ENCODE peak calls at places on chromosome 4, in nine cellular contexts. N is PC-3, L is MG63, R is mammary epithelial cell, I is foreskin fibroblast, X is bronchial epithelial cell, U is aorta, J is cardiac muscle cell, C is neural progenitor cell. W is an unnamed sample.

GRCh38 chr4:6663596-6664393 is 23.3 kb downstream of the MRFAP1 start:
- DNase-seq in N (no peak), L (no peak), R (no peak), I (peak), X (no peak), U (no peak), J (no peak), C (no peak), W (no peak)

GRCh38 chr4:93870876-93871458 is 42.4 kb downstream of the ATOH1 start:
- DNase-seq in N (no peak), L (no peak), R (no peak), I (no peak), X (no peak), U (no peak), J (no peak), C (no peak), W (no peak)

GRCh38 chr4:139018971-139019758 is 3.6 kb downstream of the NOCT start:
- DNase-seq in N (no peak), L (no peak), R (no peak), I (peak), X (no peak), U (no peak), J (no peak), C (no peak), W (no peak)

GRCh38 chr4:186724048-186724860 is 598 bp upstream of the FAT1 start:
- DNase-seq in N (peak), L (peak), R (peak), I (peak), X (no peak), U (peak), J (peak), C (peak), W (no peak)

GRCh38 chr4:48742412-48742811 is 37.7 kb downstream of the FRYL start:
- DNase-seq in N (no peak), L (no peak), R (peak), I (peak), X (peak), U (no peak), J (no peak), C (no peak), W (no peak)

GRCh38 chr4:33255507-33255906 is 2535.3 kb downstream of the PCDH7 start:
- DNase-seq in N (no peak), L (no peak), R (no peak), I (no peak), X (no peak), U (no peak), J (no peak), C (no peak), W (no peak)

GRCh38 chr4:170979736-170980135 is 833.5 kb upstream of the GALNTL6 start:
- DNase-seq in N (no peak), L (peak), R (peak), I (no peak), X (no peak), U (peak), J (no peak), C (no peak), W (no peak)

GRCh38 chr4:90127223-90127705 is at the start of gene CCSER1:
- DNase-seq in N (peak), L (peak), R (peak), I (peak), X (peak), U (peak), J (peak), C (peak), W (peak)

GRCh38 chr4:99790796-99791617 is 25.6 kb upstream of the DAPP1 start:
- DNase-seq in N (peak), L (no peak), R (peak), I (peak), X (peak), U (no peak), J (no peak), C (no peak), W (no peak)

GRCh38 chr4:3868146-3868840 is 102.1 kb downstream of the ADRA2C start:
- DNase-seq in N (peak), L (no peak), R (no peak), I (peak), X (no peak), U (no peak), J (no peak), C (peak), W (no peak)

GRCh38 chr4:176259330-176260090 is 9.5 kb downstream of the ASB5 start:
- DNase-seq in N (peak), L (peak), R (peak), I (peak), X (peak), U (no peak), J (peak), C (no peak), W (no peak)

GRCh38 chr4:11496313-11496956 is 67.7 kb upstream of the HS3ST1 start:
- DNase-seq in N (peak), L (no peak), R (peak), I (no peak), X (peak), U (no peak), J (no peak), C (peak), W (no peak)

GRCh38 chr4:113145519-113146291 is 96.3 kb downstream of the ANK2 start:
- DNase-seq in N (no peak), L (no peak), R (no peak), I (no peak), X (no peak), U (no peak), J (no peak), C (peak), W (no peak)

GRCh38 chr4:107988763-107989035 is 990 bp upstream of the HADH start:
- DNase-seq in N (no peak), L (no peak), R (no peak), I (no peak), X (peak), U (no peak), J (no peak), C (no peak), W (no peak)

GRCh38 chr4:136392576-136392975 is 1139.7 kb downstream of the PCDH18 start:
- DNase-seq in N (peak), L (no peak), R (no peak), I (peak), X (peak), U (no peak), J (no peak), C (no peak), W (no peak)

GRCh38 chr4:122921971-122922876 is at the start of gene NUDT6:
- DNase-seq in N (peak), L (peak), R (peak), I (peak), X (peak), U (peak), J (peak), C (peak), W (no peak)

GRCh38 chr4:2247128-2248043 is 5.5 kb upstream of the HAUS3 start:
- DNase-seq in N (no peak), L (no peak), R (no peak), I (no peak), X (no peak), U (peak), J (no peak), C (no peak), W (no peak)

GRCh38 chr4:40475609-40476008 is 140.5 kb downstream of the CHRNA9 start:
- DNase-seq in N (no peak), L (no peak), R (no peak), I (no peak), X (no peak), U (no peak), J (no peak), C (peak), W (no peak)

GRCh38 chr4:15667006-15667405 is 11.8 kb upstream of the FBXL5 start:
- DNase-seq in N (no peak), L (no peak), R (no peak), I (no peak), X (no peak), U (no peak), J (no peak), C (no peak), W (no peak)

GRCh38 chr4:69977582-69977981 is 12.1 kb upstream of the CSN2 start:
- DNase-seq in N (no peak), L (peak), R (no peak), I (no peak), X (no peak), U (no peak), J (peak), C (no peak), W (no peak)

GRCh38 chr4:184815046-184815877 is 10.5 kb downstream of the ACSL1 start:
- DNase-seq in N (peak), L (peak), R (peak), I (peak), X (peak), U (peak), J (peak), C (peak), W (no peak)

GRCh38 chr4:119873794-119874325 is 192.8 kb downstream of the MAD2L1 start:
- DNase-seq in N (no peak), L (no peak), R (no peak), I (no peak), X (no peak), U (no peak), J (no peak), C (no peak), W (no peak)

GRCh38 chr4:25271866-25272265 is 38.0 kb downstream of the PI4K2B start:
- DNase-seq in N (no peak), L (no peak), R (no peak), I (no peak), X (no peak), U (no peak), J (peak), C (no peak), W (no peak)

GRCh38 chr4:41432889-41433288 is 105.1 kb upstream of the LIMCH1 start:
- DNase-seq in N (no peak), L (no peak), R (peak), I (peak), X (peak), U (no peak), J (peak), C (peak), W (no peak)

GRCh38 chr4:56049428-56050212 is 100.9 kb downstream of the CEP135 start:
- DNase-seq in N (peak), L (peak), R (peak), I (peak), X (peak), U (peak), J (peak), C (peak), W (no peak)

GRCh38 chr4:143489116-143489515 is 24.4 kb upstream of the SMARCA5 start:
- DNase-seq in N (no peak), L (no peak), R (peak), I (peak), X (peak), U (no peak), J (no peak), C (no peak), W (no peak)

DNA sequence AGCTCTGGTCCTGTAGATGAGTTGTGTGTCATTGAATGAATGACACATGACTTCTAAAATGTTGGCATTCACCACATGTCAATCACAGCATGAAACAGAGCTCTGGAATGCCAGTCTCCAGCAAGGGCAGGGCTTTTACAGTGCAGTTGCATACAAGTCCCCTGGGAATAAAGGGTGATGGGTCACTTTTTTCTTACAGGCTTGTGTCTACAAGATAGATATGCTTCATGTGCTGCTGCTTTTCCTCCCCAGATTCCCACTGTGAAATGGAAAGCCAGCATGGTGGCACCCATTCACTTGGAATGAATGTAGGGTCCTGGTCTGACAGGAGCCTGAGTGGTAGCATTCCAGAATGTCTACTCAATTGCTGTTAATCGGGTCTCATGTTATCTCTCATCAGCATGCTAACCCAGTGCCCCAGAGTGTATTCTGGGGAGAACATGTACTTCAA is 159.1 kb upstream of the KIT start:
- DNase-seq in N (peak), L (peak), R (peak), I (peak), X (peak), U (no peak), J (peak), C (peak), W (no peak)
- H3K4me3 ChIP-seq in N (no peak), L (no peak), R (no peak), I (no peak), X (no peak), U (no peak), J (no peak), C (no peak), W (no peak)

GRCh38 chr4:87005369-87005689 is 70.5 kb downstream of the AFF1 start:
- DNase-seq in N (no peak), L (no peak), R (no peak), I (peak), X (peak), U (no peak), J (no peak), C (no peak), W (no peak)
- H3K4me3 ChIP-seq in N (peak), L (peak), R (no peak), I (peak), X (no peak), U (peak), J (no peak), C (no peak), W (peak)

DNA sequence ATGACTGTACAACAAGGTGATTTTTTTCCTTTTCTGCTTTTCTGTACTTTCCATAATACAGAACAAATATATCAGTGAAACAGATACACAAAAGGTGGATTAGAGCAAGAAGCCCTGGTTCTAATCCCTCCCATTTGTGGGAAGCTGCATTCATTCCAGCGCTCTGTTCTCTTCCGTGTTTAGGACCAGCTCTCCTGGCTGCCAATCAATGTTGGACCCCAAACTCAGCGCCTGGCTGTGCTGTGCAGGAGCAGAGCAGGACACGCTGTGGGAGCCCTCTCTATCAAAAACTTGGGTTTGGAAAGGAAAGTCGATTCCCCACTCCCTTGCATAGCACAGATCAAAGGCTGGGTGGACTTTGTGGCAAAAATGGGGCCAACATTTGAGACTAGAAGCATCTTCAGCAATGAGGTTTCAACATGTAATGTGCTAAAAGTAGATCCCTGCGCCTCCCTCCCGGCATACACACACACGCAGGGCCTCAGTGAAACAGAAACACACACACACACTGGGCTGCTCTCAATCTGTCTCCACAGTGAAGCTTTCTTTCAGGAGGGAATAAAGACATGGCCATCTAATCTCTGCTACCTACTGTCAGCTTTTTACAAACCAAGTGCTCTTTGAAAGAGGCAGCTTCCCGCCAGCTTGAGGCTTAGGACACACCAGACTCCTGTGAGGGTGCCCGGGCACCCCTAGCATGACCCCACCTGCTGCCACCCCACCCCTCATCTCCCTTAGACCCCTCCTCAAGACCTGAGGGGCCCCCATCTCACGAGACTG is 12.2 kb downstream of the WDR1 start:
- DNase-seq in N (no peak), L (no peak), R (no peak), I (peak), X (no peak), U (no peak), J (peak), C (peak), W (no peak)
- H3K4me3 ChIP-seq in N (no peak), L (no peak), R (no peak), I (peak), X (no peak), U (no peak), J (no peak), C (no peak), W (no peak)

GRCh38 chr4:154491341-154491679 is 289 bp downstream of the DCHS2 start:
- DNase-seq in N (peak), L (peak), R (peak), I (peak), X (peak), U (peak), J (peak), C (peak), W (no peak)
- H3K4me3 ChIP-seq in N (peak), L (peak), R (peak), I (peak), X (peak), U (peak), J (peak), C (peak), W (peak)

DNA sequence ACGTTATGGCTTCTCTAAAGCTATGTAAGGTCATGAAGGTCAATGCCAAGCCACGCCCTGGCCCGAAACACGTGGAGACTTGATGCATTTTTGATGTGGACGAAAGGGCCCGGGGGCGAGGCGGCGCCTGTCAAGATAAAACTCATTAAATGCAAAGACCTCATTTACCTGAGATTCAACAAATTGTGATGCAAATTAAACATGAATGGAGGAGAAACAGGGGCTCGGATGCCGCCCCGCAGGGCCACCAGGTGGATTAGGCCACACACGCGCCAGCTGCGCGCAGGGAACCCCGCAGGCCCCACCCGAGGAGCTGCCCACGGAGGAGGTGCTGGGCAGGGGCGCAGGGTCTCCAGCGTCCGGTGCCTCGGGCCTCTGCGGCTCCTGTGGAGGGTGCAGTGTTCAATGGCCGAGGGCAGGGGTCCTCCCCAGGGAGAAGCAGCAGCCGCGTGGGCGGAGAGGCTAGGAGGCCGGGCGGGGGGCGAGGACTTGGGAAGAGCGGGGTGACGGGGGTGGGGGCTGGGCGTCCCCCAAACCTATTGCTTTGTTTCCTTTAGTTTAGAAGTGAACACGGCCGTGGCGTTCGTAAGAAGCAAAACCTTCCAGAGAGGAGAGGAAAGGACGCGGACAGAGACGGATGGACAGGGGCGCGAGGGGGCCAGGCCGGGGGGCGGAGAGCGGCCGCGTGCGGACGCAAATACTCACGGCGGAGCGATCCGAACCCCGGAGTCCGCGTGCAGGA is 40.4 kb downstream of the CPLX1 start:
- DNase-seq in N (no peak), L (no peak), R (no peak), I (no peak), X (no peak), U (peak), J (no peak), C (peak), W (no peak)
- H3K4me3 ChIP-seq in N (no peak), L (no peak), R (peak), I (no peak), X (no peak), U (no peak), J (peak), C (peak), W (no peak)

W was measured in effector memory CD4-positive, alpha-beta T cell.